ENCODE peak calls at places on chromosomes 12 and 14, in six cellular contexts. One of them, this sample, is unnamed.

GRCh38 chr14:90348270-90348669 is 16.5 kb upstream of the NRDE2 start:
- DNase-seq in pancreas: no peak
- DNase-seq in A549: no peak
- DNase-seq in AG10803: no peak
- DNase-seq in bronchial epithelial cell: no peak
- DNase-seq in cardiac muscle cell: no peak
- DNase-seq in this sample: no peak

GRCh38 chr14:56797003-56797568 is 13.2 kb downstream of the OTX2 start:
- DNase-seq in A549: no peak
- DNase-seq in AG10803: no peak
- DNase-seq in bronchial epithelial cell: no peak
- DNase-seq in cardiac muscle cell: no peak
- DNase-seq in pancreas: no peak
- DNase-seq in this sample: no peak

GRCh38 chr12:28631831-28632230 is 441.6 kb downstream of the CCDC91 start:
- DNase-seq in AG10803: no peak
- DNase-seq in bronchial epithelial cell: peak; percentile 13
- DNase-seq in A549: no peak
- DNase-seq in pancreas: no peak
- DNase-seq in cardiac muscle cell: peak; percentile 17
- DNase-seq in this sample: no peak

GRCh38 chr14:31933716-31934115 is 143.4 kb upstream of the ARHGAP5 start:
- DNase-seq in AG10803: no peak
- DNase-seq in pancreas: no peak
- DNase-seq in cardiac muscle cell: peak; percentile 56
- DNase-seq in A549: no peak
- DNase-seq in bronchial epithelial cell: peak; percentile 54
- DNase-seq in this sample: no peak

GRCh38 chr14:104830781-104831180 is 29.9 kb downstream of the ZBTB42 start:
- DNase-seq in pancreas: no peak
- DNase-seq in cardiac muscle cell: no peak
- DNase-seq in AG10803: no peak
- DNase-seq in bronchial epithelial cell: no peak
- DNase-seq in A549: no peak
- DNase-seq in this sample: no peak

GRCh38 chr14:83734431-83734830 is 1795.5 kb upstream of the FLRT2 start:
- DNase-seq in bronchial epithelial cell: no peak
- DNase-seq in pancreas: no peak
- DNase-seq in A549: no peak
- DNase-seq in AG10803: no peak
- DNase-seq in cardiac muscle cell: no peak
- DNase-seq in this sample: no peak

GRCh38 chr14:56953884-56954283 is 143.6 kb upstream of the OTX2 start:
- DNase-seq in bronchial epithelial cell: no peak
- DNase-seq in pancreas: no peak
- DNase-seq in cardiac muscle cell: no peak
- DNase-seq in AG10803: no peak
- DNase-seq in A549: no peak
- DNase-seq in this sample: no peak

GRCh38 chr12:9669534-9669933 is at the start of gene CLEC2D:
- DNase-seq in cardiac muscle cell: no peak
- DNase-seq in bronchial epithelial cell: no peak
- DNase-seq in AG10803: no peak
- DNase-seq in pancreas: no peak
- DNase-seq in A549: no peak
- DNase-seq in this sample: no peak

GRCh38 chr12:113852695-113853490 is 113.2 kb downstream of the RBM19 start:
- DNase-seq in cardiac muscle cell: no peak
- DNase-seq in AG10803: no peak
- DNase-seq in pancreas: no peak
- DNase-seq in bronchial epithelial cell: no peak
- DNase-seq in A549: no peak
- DNase-seq in this sample: no peak

GRCh38 chr12:93908846-93909592 is 231.8 kb downstream of the CRADD start:
- DNase-seq in cardiac muscle cell: peak; percentile 70
- DNase-seq in A549: no peak
- DNase-seq in bronchial epithelial cell: peak; percentile 83
- DNase-seq in pancreas: no peak
- DNase-seq in AG10803: peak; percentile 55
- DNase-seq in this sample: no peak

GRCh38 chr14:95538801-95539509 is 4.1 kb downstream of the GLRX5 start:
- DNase-seq in A549: no peak
- DNase-seq in cardiac muscle cell: no peak
- DNase-seq in pancreas: no peak
- DNase-seq in AG10803: no peak
- DNase-seq in bronchial epithelial cell: no peak
- DNase-seq in this sample: no peak

GRCh38 chr12:6279256-6279628 is 31.2 kb upstream of the PLEKHG6 start:
- DNase-seq in A549: no peak
- DNase-seq in bronchial epithelial cell: no peak
- DNase-seq in cardiac muscle cell: no peak
- DNase-seq in pancreas: no peak
- DNase-seq in AG10803: no peak
- DNase-seq in this sample: no peak

GRCh38 chr14:85909581-85909980 is 379.6 kb downstream of the FLRT2 start:
- DNase-seq in AG10803: no peak
- DNase-seq in pancreas: no peak
- DNase-seq in A549: no peak
- DNase-seq in cardiac muscle cell: no peak
- DNase-seq in bronchial epithelial cell: no peak
- DNase-seq in this sample: peak; percentile 95

GRCh38 chr12:51923506-51924365 is 16.4 kb downstream of the ACVRL1 start:
- DNase-seq in AG10803: peak; percentile 29
- DNase-seq in bronchial epithelial cell: no peak
- DNase-seq in cardiac muscle cell: peak; percentile 52
- DNase-seq in A549: peak; percentile 49
- DNase-seq in pancreas: peak; percentile 63
- DNase-seq in this sample: no peak

GRCh38 chr12:113261847-113262470 is 40.7 kb downstream of the TPCN1 start:
- DNase-seq in AG10803: no peak
- DNase-seq in bronchial epithelial cell: no peak
- DNase-seq in A549: no peak
- DNase-seq in pancreas: no peak
- DNase-seq in cardiac muscle cell: peak; percentile 54
- DNase-seq in this sample: no peak

GRCh38 chr14:97077253-97077653 is 280.1 kb downstream of the VRK1 start:
- DNase-seq in pancreas: no peak
- DNase-seq in cardiac muscle cell: peak; percentile 5
- DNase-seq in A549: no peak
- DNase-seq in AG10803: peak; percentile 88
- DNase-seq in bronchial epithelial cell: peak; percentile 86
- DNase-seq in this sample: no peak

GRCh38 chr12:124972211-124972610 is 16.7 kb downstream of the DHX37 start:
- DNase-seq in cardiac muscle cell: no peak
- DNase-seq in A549: no peak
- DNase-seq in pancreas: no peak
- DNase-seq in bronchial epithelial cell: no peak
- DNase-seq in AG10803: no peak
- DNase-seq in this sample: no peak

GRCh38 chr12:111102062-111102735 is 181.8 kb upstream of the MYL2 start:
- DNase-seq in cardiac muscle cell: no peak
- DNase-seq in bronchial epithelial cell: peak; percentile 87
- DNase-seq in pancreas: no peak
- DNase-seq in AG10803: no peak
- DNase-seq in A549: no peak
- DNase-seq in this sample: no peak

GRCh38 chr14:23360496-23360895 is 4.5 kb downstream of the EFS start:
- DNase-seq in pancreas: no peak
- DNase-seq in cardiac muscle cell: no peak
- DNase-seq in bronchial epithelial cell: no peak
- DNase-seq in AG10803: no peak
- DNase-seq in A549: peak; percentile 35
- DNase-seq in this sample: no peak

GRCh38 chr14:23361763-23362162 is 3.2 kb downstream of the EFS start:
- DNase-seq in bronchial epithelial cell: no peak
- DNase-seq in pancreas: no peak
- DNase-seq in AG10803: no peak
- DNase-seq in cardiac muscle cell: no peak
- DNase-seq in A549: no peak
- DNase-seq in this sample: no peak

GRCh38 chr14:23361320-23361719 is 3.7 kb downstream of the EFS start:
- DNase-seq in bronchial epithelial cell: peak; percentile 15
- DNase-seq in AG10803: peak; percentile 82
- DNase-seq in cardiac muscle cell: peak; percentile 56
- DNase-seq in A549: no peak
- DNase-seq in pancreas: no peak
- DNase-seq in this sample: no peak

GRCh38 chr14:23364164-23364571 is 804 bp downstream of the EFS start:
- DNase-seq in bronchial epithelial cell: no peak
- DNase-seq in A549: no peak
- DNase-seq in AG10803: peak; percentile 13
- DNase-seq in cardiac muscle cell: no peak
- DNase-seq in pancreas: no peak
- DNase-seq in this sample: peak; percentile 66

GRCh38 chr14:23362200-23362599 is 2.8 kb downstream of the EFS start:
- DNase-seq in pancreas: no peak
- DNase-seq in cardiac muscle cell: no peak
- DNase-seq in A549: no peak
- DNase-seq in bronchial epithelial cell: no peak
- DNase-seq in AG10803: peak; percentile 26
- DNase-seq in this sample: no peak
- TF ChIP-seq CTCF in pancreas: no peak
- TF ChIP-seq CTCF in cardiac muscle cell: peak; percentile 24
- TF ChIP-seq CTCF in A549: no peak
- TF ChIP-seq CTCF in bronchial epithelial cell: no peak
- TF ChIP-seq CTCF in AG10803: peak; percentile 51
- TF ChIP-seq CTCF in this sample: no peak

GRCh38 chr14:52949711-52950409 is 990 bp downstream of the FERMT2 start:
- DNase-seq in cardiac muscle cell: peak; percentile 56
- DNase-seq in bronchial epithelial cell: peak; percentile 61
- DNase-seq in pancreas: no peak
- DNase-seq in AG10803: peak; percentile 49
- DNase-seq in A549: peak; percentile 51
- DNase-seq in this sample: no peak

GRCh38 chr14:52951730-52952481 is 1.1 kb upstream of the FERMT2 start:
- DNase-seq in bronchial epithelial cell: peak; percentile 48
- DNase-seq in cardiac muscle cell: peak; percentile 87
- DNase-seq in AG10803: peak; percentile 81
- DNase-seq in A549: peak; percentile 79
- DNase-seq in pancreas: peak; percentile 47
- DNase-seq in this sample: peak; percentile 63

GRCh38 chr14:52950898-52951729 is at the start of gene FERMT2:
- DNase-seq in AG10803: peak; percentile 84
- DNase-seq in cardiac muscle cell: peak; percentile 95
- DNase-seq in pancreas: peak; percentile 91
- DNase-seq in A549: peak; percentile 78
- DNase-seq in bronchial epithelial cell: peak; percentile 35
- DNase-seq in this sample: no peak

GRCh38 chr14:52950410-52950897 is 396 bp downstream of the FERMT2 start:
- DNase-seq in bronchial epithelial cell: peak; percentile 21
- DNase-seq in cardiac muscle cell: peak; percentile 50
- DNase-seq in pancreas: peak; percentile 65
- DNase-seq in A549: peak; percentile 48
- DNase-seq in AG10803: peak; percentile 44
- DNase-seq in this sample: no peak

GRCh38 chr14:52954346-52955214 is 3.7 kb upstream of the FERMT2 start:
- DNase-seq in bronchial epithelial cell: no peak
- DNase-seq in pancreas: no peak
- DNase-seq in cardiac muscle cell: peak; percentile 82
- DNase-seq in A549: no peak
- DNase-seq in AG10803: no peak
- DNase-seq in this sample: no peak
- H3K4me3 ChIP-seq in bronchial epithelial cell: no peak overlapping the region
- H3K4me3 ChIP-seq in pancreas: no peak overlapping the region
- H3K4me3 ChIP-seq in cardiac muscle cell: no peak overlapping the region
- H3K4me3 ChIP-seq in A549: no peak overlapping the region
- H3K4me3 ChIP-seq in AG10803: no peak overlapping the region
- H3K4me3 ChIP-seq in this sample: no peak overlapping the region

GRCh38 chr12:122730215-122731014 is at the start of gene HCAR1:
- DNase-seq in AG10803: peak; percentile 5
- DNase-seq in cardiac muscle cell: peak; percentile 48
- DNase-seq in A549: no peak
- DNase-seq in pancreas: no peak
- DNase-seq in bronchial epithelial cell: no peak
- DNase-seq in this sample: no peak
- TF ChIP-seq CTCF in AG10803: no peak
- TF ChIP-seq CTCF in cardiac muscle cell: peak; percentile 12
- TF ChIP-seq CTCF in A549: no peak
- TF ChIP-seq CTCF in pancreas: no peak
- TF ChIP-seq CTCF in bronchial epithelial cell: peak; percentile 6
- TF ChIP-seq CTCF in this sample: no peak

DNA sequence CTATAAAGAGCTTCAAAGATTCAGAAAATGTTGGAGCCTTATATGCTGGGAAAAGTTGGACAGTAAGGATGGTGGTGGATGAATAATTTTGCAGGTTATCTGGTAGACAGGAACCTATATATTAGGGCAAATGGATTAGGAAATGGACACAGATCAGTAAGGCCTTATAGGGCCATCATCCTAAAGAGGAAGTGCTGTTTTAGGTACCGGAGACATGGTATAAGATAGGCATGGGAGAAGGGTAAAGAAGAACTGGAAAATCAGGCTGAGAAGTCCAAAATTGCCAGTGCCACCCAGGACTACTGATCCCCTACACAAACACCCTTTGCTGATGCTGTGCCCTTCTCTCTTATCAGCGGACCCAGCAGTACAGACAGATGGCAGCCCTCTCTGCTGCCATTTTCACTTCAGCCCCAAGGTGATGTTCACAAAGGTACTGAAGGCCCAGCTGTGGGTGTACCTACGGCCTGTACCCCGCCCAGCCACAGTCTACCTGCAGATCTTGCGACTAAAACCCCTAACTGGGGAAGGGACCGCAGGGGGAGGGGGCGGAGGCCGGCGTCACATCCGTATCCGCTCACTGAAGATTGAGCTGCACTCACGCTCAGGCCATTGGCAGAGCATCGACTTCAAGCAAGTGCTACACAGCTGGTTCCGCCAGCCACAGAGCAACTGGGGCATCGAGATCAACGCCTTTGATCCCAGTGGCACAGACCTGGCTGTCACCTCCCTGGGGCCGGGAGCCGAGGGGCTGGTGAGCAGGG is 5.5 kb downstream of the GDF11 start:
- DNase-seq in AG10803: no peak
- DNase-seq in A549: no peak
- DNase-seq in cardiac muscle cell: no peak
- DNase-seq in pancreas: no peak
- DNase-seq in bronchial epithelial cell: no peak
- DNase-seq in this sample: no peak
- H3K4me3 ChIP-seq in AG10803: no peak overlapping the region
- H3K4me3 ChIP-seq in A549: no peak overlapping the region
- H3K4me3 ChIP-seq in cardiac muscle cell: no peak overlapping the region
- H3K4me3 ChIP-seq in pancreas: no peak overlapping the region
- H3K4me3 ChIP-seq in bronchial epithelial cell: no peak overlapping the region
- H3K4me3 ChIP-seq in this sample: no peak overlapping the region

GRCh38 chr12:100200450-100201181 is at the start of gene ACTR6:
- DNase-seq in pancreas: peak; percentile 87
- DNase-seq in cardiac muscle cell: peak; percentile 97
- DNase-seq in AG10803: peak; percentile 94
- DNase-seq in bronchial epithelial cell: peak; percentile 91
- DNase-seq in A549: peak; percentile 93
- DNase-seq in this sample: peak; percentile 83
- TF ChIP-seq CTCF in pancreas: no peak
- TF ChIP-seq CTCF in cardiac muscle cell: peak; percentile 9
- TF ChIP-seq CTCF in AG10803: no peak
- TF ChIP-seq CTCF in bronchial epithelial cell: no peak
- TF ChIP-seq CTCF in A549: no peak
- TF ChIP-seq CTCF in this sample: no peak

This sample was measured in LNCaP clone FGC.